ENCODE peak calls at places on chromosomes 1 and 21, in four cellular contexts. J, N, Y and W are unnamed samples.

GRCh38 chr1:184974086-184974836 is at the start of gene NIBAN1:
- DNase-seq in J (peak; percentile 61), N (peak; percentile 54), Y (peak; percentile 9), W (peak; percentile 16)

GRCh38 chr1:117544509-117545109 is 61.2 kb upstream of the TENT5C start:
- DNase-seq in J (no peak), N (no peak), Y (no peak), W (no peak)

GRCh38 chr21:35411434-35411833 is 362.3 kb upstream of the RUNX1 start:
- DNase-seq in J (no peak), N (no peak), Y (no peak), W (no peak)

GRCh38 chr1:159746676-159747075 is 32.3 kb upstream of the CRP start:
- DNase-seq in J (no peak), N (no peak), Y (no peak), W (no peak)

GRCh38 chr21:33881689-33882440 is 33.7 kb downstream of the ATP5PO start:
- DNase-seq in J (no peak), N (no peak), Y (no peak), W (no peak)

GRCh38 chr1:69320679-69321310 is 246.9 kb upstream of the LRRC7 start:
- DNase-seq in J (no peak), N (no peak), Y (no peak), W (no peak)

GRCh38 chr1:196608401-196609113 is at the start of gene KCNT2:
- DNase-seq in J (peak; percentile 92), N (peak; percentile 71), Y (peak; percentile 85), W (no peak)

GRCh38 chr1:40421694-40422384 is 28.4 kb upstream of the ZFP69B start:
- DNase-seq in J (no peak), N (peak; percentile 43), Y (peak; percentile 30), W (no peak)

GRCh38 chr1:17027403-17027802 is 15.7 kb upstream of the ATP13A2 start:
- DNase-seq in J (no peak), N (no peak), Y (no peak), W (no peak)